ENCODE peak calls at places on chromosomes 2 and 18, in four cellular contexts. R is H1, G is H9, S is mesenchymal stem cell. E is an unnamed sample.

GRCh38 chr2:73290049-73290839 is 3.1 kb downstream of the EGR4 start:
- DNase-seq in G (peak; percentile 64), S (peak; percentile 40), R (peak; percentile 65), E (no peak)

GRCh38 chr2:157438907-157439791 is 4.7 kb downstream of the CYTIP start:
- DNase-seq in G (no peak), S (no peak), R (no peak), E (no peak)

GRCh38 chr18:30016179-30016578 is 1026.4 kb downstream of the DSC3 start:
- DNase-seq in S (no peak), G (no peak), R (no peak), E (no peak)

GRCh38 chr2:236730393-236730792 is 160.8 kb downstream of the ACKR3 start:
- DNase-seq in G (no peak), S (no peak), R (no peak), E (no peak)

GRCh38 chr2:105409717-105410116 is 10.9 kb upstream of the FHL2 start:
- DNase-seq in R (peak; percentile 27), G (no peak), S (no peak), E (no peak)

GRCh38 chr2:15667579-15668556 is 76.2 kb downstream of the DDX1 start:
- DNase-seq in G (no peak), R (no peak), S (no peak), E (no peak)

GRCh38 chr2:157336137-157336721 is 10.6 kb upstream of the ERMN start:
- DNase-seq in G (peak; percentile 28), S (peak; percentile 41), R (peak; percentile 54), E (no peak)

GRCh38 chr2:226578879-226579278 is 220.7 kb downstream of the IRS1 start:
- DNase-seq in S (peak; percentile 39), R (no peak), G (no peak), E (no peak)

GRCh38 chr18:670456-670996 is 13.1 kb downstream of the TYMS start:
- DNase-seq in G (no peak), S (no peak), R (no peak), E (no peak)

GRCh38 chr2:101064868-101065549 is 62.9 kb downstream of the RPL31 start:
- DNase-seq in G (no peak), R (no peak), S (peak; percentile 69), E (no peak)

GRCh38 chr2:236988690-236989639 is 96.7 kb upstream of the COPS8 start:
- DNase-seq in R (no peak), S (no peak), G (no peak), E (no peak)

GRCh38 chr2:195562624-195563566 is 94.1 kb upstream of the SLC39A10 start:
- DNase-seq in S (peak; percentile 12), R (no peak), G (no peak), E (no peak)

GRCh38 chr18:75752864-75753263 is 325.4 kb upstream of the SMIM21 start:
- DNase-seq in G (no peak), R (no peak), S (no peak), E (no peak)

GRCh38 chr18:42373584-42373983 is 418.6 kb downstream of the PIK3C3 start:
- DNase-seq in S (no peak), G (no peak), R (no peak), E (no peak)

GRCh38 chr2:184596819-184597411 is 1.4 kb upstream of the ZNF804A start:
- DNase-seq in S (peak; percentile 82), R (no peak), G (no peak), E (peak; percentile 20)

GRCh38 chr2:169203952-169204351 is 134.6 kb downstream of the DHRS9 start:
- DNase-seq in G (no peak), R (no peak), S (no peak), E (no peak)

GRCh38 chr2:8378016-8378810 is 303.6 kb upstream of the ID2 start:
- DNase-seq in S (no peak), G (no peak), R (no peak), E (no peak)

GRCh38 chr2:64626146-64626809 is 27.4 kb downstream of the SERTAD2 start:
- DNase-seq in R (no peak), G (no peak), S (no peak), E (no peak)

GRCh38 chr2:74625658-74626425 is 22.3 kb downstream of the M1AP start:
- DNase-seq in G (no peak), S (no peak), R (no peak), E (no peak)

GRCh38 chr2:74632939-74633312 is 15.2 kb downstream of the M1AP start:
- DNase-seq in S (no peak), G (no peak), R (no peak), E (no peak)

GRCh38 chr2:74632209-74632938 is 15.8 kb downstream of the M1AP start:
- DNase-seq in S (peak; percentile 77), G (peak; percentile 66), R (no peak), E (no peak)

DNA sequence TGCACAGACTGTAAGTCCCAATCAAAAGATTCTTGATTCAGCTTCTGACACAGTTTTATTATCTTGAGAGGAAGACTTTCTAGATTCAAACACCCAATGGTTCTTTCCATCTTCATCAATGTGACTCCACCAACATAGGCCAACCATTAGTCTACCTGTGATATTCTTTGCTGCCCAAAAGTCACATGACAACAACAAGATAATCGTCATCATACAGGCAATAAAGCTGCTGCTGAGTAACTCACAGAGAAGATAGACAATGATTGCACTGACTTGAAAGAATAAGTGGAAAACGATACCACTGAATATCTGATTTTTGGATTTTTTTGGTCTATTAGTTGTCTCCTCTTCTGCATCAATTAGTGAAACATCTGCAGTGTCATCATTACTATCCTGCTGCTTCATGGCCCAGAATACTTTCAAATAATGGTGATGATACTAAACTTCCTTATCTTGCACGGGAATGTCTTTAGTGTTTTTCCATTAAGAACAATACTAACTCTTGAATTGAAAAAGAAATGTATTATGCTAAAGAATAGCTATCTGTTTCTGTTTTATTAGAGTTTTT is 19.5 kb downstream of the M1AP start:
- DNase-seq in R (no peak), G (no peak), S (no peak), E (no peak)
- H3K27ac ChIP-seq in R (no peak overlapping the region), G (no peak overlapping the region), S (no peak overlapping the region), E (no peak overlapping the region)

GRCh38 chr18:51630706-51631105 is 433.2 kb upstream of the MEX3C start:
- DNase-seq in R (no peak), G (no peak), S (no peak), E (no peak)
- H2BK15ac ChIP-seq in R (no peak overlapping the region), G (no peak overlapping the region), S (no peak overlapping the region), E (no peak overlapping the region)

DNA sequence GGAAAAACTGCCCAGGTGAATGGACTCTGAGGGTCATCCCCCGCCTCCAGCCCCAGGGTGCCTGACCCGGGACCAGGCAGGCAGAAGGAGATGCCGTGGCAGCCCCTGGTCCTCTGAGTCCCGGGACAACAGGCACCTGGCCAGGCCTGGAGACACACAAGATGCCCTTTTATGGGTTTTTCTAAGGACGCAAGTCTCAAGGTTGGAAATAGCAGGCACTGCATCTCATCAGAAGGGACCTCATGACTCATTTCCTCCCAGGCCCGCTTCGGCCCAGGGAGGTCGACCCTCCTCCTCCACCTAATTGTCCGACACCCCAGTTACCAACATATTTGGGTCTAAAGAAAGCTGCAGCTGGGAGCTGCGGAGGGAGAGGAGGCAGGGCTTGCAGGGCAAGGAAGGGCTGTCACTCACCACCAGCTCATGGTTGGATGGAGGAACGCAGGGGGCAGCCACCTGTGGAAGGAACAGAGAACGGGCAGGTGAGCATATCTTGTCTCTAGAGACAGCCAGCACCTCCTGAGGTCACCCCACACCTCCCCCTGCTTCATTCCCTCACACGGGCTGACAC is 82.9 kb downstream of the TNS1 start:
- DNase-seq in G (peak; percentile 64), S (peak; percentile 57), R (no peak), E (no peak)
- H2BK12ac ChIP-seq in G (no peak overlapping the region), S (peak overlapping the region; percentile 65), R (no peak overlapping the region), E (no peak overlapping the region)

GRCh38 chr2:75326645-75327044 is 127.3 kb upstream of the TACR1 start:
- DNase-seq in R (no peak), G (no peak), S (no peak), E (no peak)
- H3K27ac ChIP-seq in R (no peak overlapping the region), G (no peak overlapping the region), S (no peak overlapping the region), E (no peak overlapping the region)

DNA sequence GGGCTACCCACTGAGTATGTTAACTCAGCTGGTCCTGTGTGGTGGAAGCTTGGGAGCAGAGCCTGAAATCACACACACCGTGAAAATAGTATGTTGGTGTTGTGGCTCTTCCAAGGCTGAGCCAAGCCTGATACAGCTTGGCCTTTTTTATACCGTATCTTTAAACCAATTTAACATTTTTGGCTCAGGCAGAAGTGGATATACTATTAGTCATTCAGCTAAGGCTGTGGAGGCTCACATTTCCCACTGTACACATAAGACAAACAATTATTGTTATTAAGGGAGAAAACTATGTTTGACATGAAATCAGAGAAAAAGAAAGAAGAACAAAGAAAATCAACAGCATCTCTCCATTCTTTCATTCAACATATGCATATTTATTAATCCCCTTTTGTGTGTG is 159.0 kb downstream of the BCL11A start:
- DNase-seq in G (no peak), S (no peak), R (no peak), E (no peak)
- H2BK15ac ChIP-seq in G (no peak overlapping the region), S (no peak overlapping the region), R (no peak overlapping the region), E (no peak overlapping the region)

GRCh38 chr2:71125506-71126294 is 4.3 kb downstream of the MCEE start:
- DNase-seq in S (peak; percentile 22), R (no peak), G (no peak), E (no peak)
- H2BK12ac ChIP-seq in S (no peak overlapping the region), R (no peak overlapping the region), G (no peak overlapping the region), E (no peak overlapping the region)

GRCh38 chr2:20574930-20575329 is 76.0 kb downstream of the HS1BP3 start:
- DNase-seq in R (no peak), S (no peak), G (no peak), E (no peak)
- H3K27ac ChIP-seq in R (no peak overlapping the region), S (no peak overlapping the region), G (no peak overlapping the region), E (no peak overlapping the region)